ENCODE peak calls at places on chromosomes 6 and 20, in seven cellular contexts. D is HCT116, U is IMR-90, W is fibroblast of mammary gland, E is AG04449, I is heart right ventricle, L is keratinocyte. K is an unnamed sample.

GRCh38 chr6:154394571-154394970 is 38.0 kb upstream of the IPCEF1 start:
- DNase-seq in I (no peak), D (no peak), E (no peak), U (no peak), L (no peak), W (no peak), K (no peak)

GRCh38 chr6:123393333-123393732 is 243.4 kb downstream of the TRDN start:
- DNase-seq in W (peak; percentile 21), L (no peak), U (no peak), I (no peak), D (no peak), E (no peak), K (no peak)

GRCh38 chr20:57164872-57165271 is 101.6 kb downstream of the BMP7 start:
- DNase-seq in W (no peak), D (no peak), E (no peak), I (no peak), U (no peak), L (no peak), K (no peak)

GRCh38 chr6:32114853-32115252 is 5.7 kb upstream of the TNXB start:
- DNase-seq in L (no peak), W (peak; percentile 76), E (no peak), I (no peak), D (no peak), U (peak; percentile 73), K (no peak)

GRCh38 chr6:68333444-68333843 is 301.6 kb upstream of the ADGRB3 start:
- DNase-seq in W (no peak), U (no peak), I (no peak), D (no peak), L (no peak), E (no peak), K (no peak)

GRCh38 chr6:52284131-52284459 is 447 bp downstream of the MCM3 start:
- DNase-seq in L (no peak), U (peak; percentile 10), D (no peak), W (peak; percentile 21), I (peak; percentile 29), E (no peak), K (peak; percentile 11)

GRCh38 chr6:126876446-126876845 is 242.0 kb upstream of the RSPO3 start:
- DNase-seq in I (no peak), E (no peak), D (no peak), W (no peak), U (no peak), L (no peak), K (no peak)

GRCh38 chr6:124149646-124150045 is 346.0 kb downstream of the NKAIN2 start:
- DNase-seq in U (no peak), L (no peak), E (no peak), I (no peak), D (no peak), W (no peak), K (no peak)

GRCh38 chr6:106290032-106290431 is 35.5 kb downstream of the ATG5 start:
- DNase-seq in E (no peak), L (no peak), D (no peak), I (no peak), W (no peak), U (no peak), K (no peak)

GRCh38 chr6:127376685-127377084 is 33.3 kb upstream of the ECHDC1 start:
- DNase-seq in E (no peak), D (no peak), I (no peak), U (peak; percentile 16), L (no peak), W (peak; percentile 45), K (no peak)

GRCh38 chr6:13357551-13358075 is 29.3 kb upstream of the TBC1D7 start:
- DNase-seq in E (no peak), W (peak; percentile 53), U (peak; percentile 77), I (no peak), L (no peak), D (no peak), K (peak; percentile 78)

GRCh38 chr6:135851442-135852271 is at the start of gene PDE7B:
- DNase-seq in D (no peak), L (peak; percentile 15), W (peak; percentile 100), I (peak; percentile 81), E (peak; percentile 97), U (peak; percentile 99), K (peak; percentile 97)

GRCh38 chr6:35725721-35726438 is 11.0 kb upstream of the ARMC12 start:
- DNase-seq in L (no peak), D (no peak), W (peak; percentile 72), I (peak; percentile 13), E (no peak), U (no peak), K (no peak)

GRCh38 chr6:152355166-152355565 is 282.0 kb downstream of the SYNE1 start:
- DNase-seq in L (no peak), D (no peak), I (no peak), U (no peak), E (no peak), W (no peak), K (no peak)

GRCh38 chr6:154872605-154873004 is 122.5 kb upstream of the TIAM2 start:
- DNase-seq in I (no peak), E (no peak), D (no peak), L (no peak), W (no peak), U (no peak), K (no peak)

GRCh38 chr6:166540631-166541331 is 45.7 kb downstream of the RAMACL start:
- DNase-seq in E (no peak), U (peak; percentile 17), L (no peak), D (no peak), W (peak; percentile 88), I (peak; percentile 54), K (peak; percentile 33)

GRCh38 chr6:11142296-11143027 is 30.9 kb upstream of the ERVFRD-1 start:
- DNase-seq in U (no peak), L (no peak), W (peak; percentile 38), D (no peak), E (no peak), I (no peak), K (no peak)

GRCh38 chr6:88220493-88220892 is 54.3 kb upstream of the CNR1 start:
- DNase-seq in E (no peak), L (no peak), D (no peak), W (peak; percentile 25), U (no peak), I (no peak), K (peak; percentile 0)

GRCh38 chr6:33905081-33905609 is 101.3 kb upstream of the MLN start:
- DNase-seq in W (no peak), I (no peak), L (no peak), D (no peak), U (no peak), E (no peak), K (no peak)

GRCh38 chr6:97626586-97627441 is 343.8 kb upstream of the MMS22L start:
- DNase-seq in E (no peak), D (no peak), L (no peak), I (no peak), U (peak; percentile 3), W (peak; percentile 3), K (peak; percentile 7)

GRCh38 chr6:154511735-154512097 is 1.2 kb upstream of the CNKSR3 start:
- DNase-seq in W (peak; percentile 8), D (no peak), L (no peak), E (no peak), I (no peak), U (no peak), K (no peak)

GRCh38 chr6:160801418-160801817 is 99.4 kb downstream of the PLG start:
- DNase-seq in W (no peak), D (no peak), E (no peak), U (no peak), I (no peak), L (no peak), K (no peak)

GRCh38 chr6:106939848-106940247 is 34.7 kb downstream of the CD24 start:
- DNase-seq in E (no peak), U (no peak), I (no peak), L (no peak), D (no peak), W (no peak), K (no peak)

GRCh38 chr20:54084193-54084592 is 13.8 kb upstream of the BCAS1 start:
- DNase-seq in D (no peak), I (no peak), L (no peak), U (no peak), W (no peak), E (no peak), K (no peak)

GRCh38 chr6:2738373-2738979 is 12.2 kb downstream of the MYLK4 start:
- DNase-seq in I (peak; percentile 42), W (peak; percentile 56), U (peak; percentile 80), D (peak; percentile 41), E (no peak), L (no peak), K (peak; percentile 35)

GRCh38 chr6:26544473-26544872 is 6.3 kb downstream of the HMGN4 start:
- DNase-seq in W (no peak), E (no peak), D (no peak), I (no peak), L (no peak), U (no peak), K (no peak)

GRCh38 chr6:102300350-102300749 is 906.8 kb downstream of the GRIK2 start:
- DNase-seq in I (no peak), U (no peak), L (no peak), D (no peak), W (no peak), E (no peak), K (no peak)

GRCh38 chr6:10655508-10656055 is 38.8 kb downstream of the C6orf52 start:
- DNase-seq in L (no peak), U (no peak), D (no peak), W (no peak), I (no peak), E (no peak), K (no peak)

GRCh38 chr20:24033151-24033550 is 44.6 kb upstream of the GGTLC1 start:
- DNase-seq in I (no peak), E (no peak), D (no peak), L (no peak), U (no peak), W (no peak), K (no peak)

DNA sequence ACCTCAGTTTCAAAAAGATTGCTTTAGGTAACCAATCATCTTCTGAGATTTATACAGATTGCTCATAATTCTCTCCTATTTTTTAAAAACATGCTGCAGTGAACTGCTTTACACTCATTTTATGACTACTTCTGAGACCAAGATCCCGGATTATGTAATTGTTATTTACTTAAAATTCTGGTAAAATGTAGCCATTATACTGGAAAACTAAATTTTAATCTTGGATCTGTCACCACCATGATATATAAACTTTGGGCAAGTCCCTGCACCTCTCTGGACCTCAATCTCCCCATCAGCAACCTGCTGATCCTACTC is 477 bp upstream of the PROCR start:
- DNase-seq in E (no peak), W (no peak), D (no peak), I (no peak), U (no peak), L (no peak), K (no peak)
- H3K4me3 ChIP-seq in E (peak overlapping the region; percentile 63), W (no peak overlapping the region), D (peak overlapping the region; percentile 86), I (peak overlapping the region; percentile 52), U (peak overlapping the region; percentile 53), L (no peak overlapping the region), K (no peak overlapping the region)

GRCh38 chr6:111260570-111261298 is 173.4 kb downstream of the SLC16A10 start:
- DNase-seq in D (no peak), L (peak; percentile 30), U (peak; percentile 53), I (no peak), E (no peak), W (peak; percentile 30), K (peak; percentile 18)
- H3K4me3 ChIP-seq in D (peak overlapping the region; percentile 82), L (peak overlapping the region; percentile 72), U (peak overlapping the region; percentile 3), I (no peak overlapping the region), E (peak overlapping the region; percentile 47), W (peak overlapping the region; percentile 38), K (peak overlapping the region; percentile 35)

GRCh38 chr6:148487461-148487860 is 144.8 kb downstream of the SASH1 start:
- DNase-seq in I (no peak), L (no peak), D (no peak), W (no peak), U (no peak), E (no peak), K (no peak)
- H3K4me3 ChIP-seq in I (no peak overlapping the region), L (no peak overlapping the region), D (no peak overlapping the region), W (no peak overlapping the region), U (no peak overlapping the region), E (no peak overlapping the region), K (no peak overlapping the region)

GRCh38 chr6:144793744-144794143 is 508.6 kb downstream of the UTRN start:
- DNase-seq in I (no peak), E (no peak), U (no peak), L (no peak), W (no peak), D (no peak), K (no peak)
- H3K4me3 ChIP-seq in I (no peak overlapping the region), E (no peak overlapping the region), U (no peak overlapping the region), L (no peak overlapping the region), W (no peak overlapping the region), D (no peak overlapping the region), K (no peak overlapping the region)

K was measured in astrocyte.